ENCODE peak calls at places on chromosomes 1 and 21, in nine cellular contexts. Y, O, X, F, C, M, B, R and I are unnamed samples.

GRCh38 chr1:153697873-153698647 is 19.6 kb downstream of the NPR1 start:
- DNase-seq in X (no peak), F (no peak), O (peak), M (no peak), Y (no peak), R (no peak), B (no peak), C (peak), I (no peak)

GRCh38 chr1:10402729-10403274 is 3.9 kb downstream of the PGD start:
- DNase-seq in M (no peak), B (peak), R (no peak), Y (no peak), O (no peak), X (no peak), C (peak), F (no peak), I (peak)

GRCh38 chr1:180181048-180181447 is 26.4 kb downstream of the QSOX1 start:
- DNase-seq in X (no peak), M (no peak), F (no peak), Y (peak), O (no peak), R (no peak), B (no peak), C (peak), I (peak)

GRCh38 chr1:71986181-71986580 is 296.2 kb downstream of the NEGR1 start:
- DNase-seq in Y (no peak), X (no peak), C (no peak), F (no peak), O (no peak), M (no peak), R (no peak), B (no peak), I (no peak)

GRCh38 chr1:55993608-55994251 is 585.6 kb downstream of the PLPP3 start:
- DNase-seq in X (no peak), O (no peak), R (no peak), C (no peak), F (no peak), M (no peak), Y (no peak), B (no peak), I (no peak)

GRCh38 chr1:210260087-210260486 is 27.5 kb downstream of the SERTAD4 start:
- DNase-seq in O (no peak), Y (no peak), F (no peak), B (no peak), X (no peak), C (no peak), R (no peak), M (no peak), I (no peak)

GRCh38 chr1:44808063-44808937 is at the start of gene BTBD19:
- DNase-seq in M (no peak), C (peak), O (peak), F (peak), R (peak), Y (peak), B (no peak), X (peak), I (no peak)

GRCh38 chr1:244843148-244843978 is 7.9 kb downstream of the COX20 start:
- DNase-seq in M (no peak), X (no peak), Y (no peak), R (no peak), C (no peak), O (no peak), F (no peak), B (no peak), I (no peak)

GRCh38 chr21:20617130-20617529 is 381.1 kb upstream of the NCAM2 start:
- DNase-seq in M (no peak), F (no peak), X (no peak), C (no peak), O (no peak), R (no peak), Y (peak), B (no peak), I (no peak)

GRCh38 chr1:203769505-203770343 is 4.7 kb downstream of the LAX1 start:
- DNase-seq in Y (peak), C (peak), M (no peak), X (no peak), F (peak), R (no peak), B (no peak), O (peak), I (peak)

GRCh38 chr1:168098534-168099313 is 38.0 kb downstream of the GPR161 start:
- DNase-seq in X (no peak), F (no peak), M (no peak), R (no peak), O (no peak), Y (no peak), C (no peak), B (no peak), I (no peak)

GRCh38 chr1:31699341-31699891 is 4.4 kb downstream of the COL16A1 start:
- DNase-seq in X (no peak), C (no peak), Y (no peak), M (no peak), F (no peak), R (peak), B (no peak), O (no peak), I (no peak)

GRCh38 chr1:43975249-43975961 is 645 bp downstream of the ATP6V0B start:
- DNase-seq in Y (peak), O (peak), C (peak), M (no peak), R (peak), X (no peak), B (no peak), F (no peak), I (peak)

GRCh38 chr1:240495652-240496051 is 116.3 kb downstream of the GREM2 start:
- DNase-seq in C (no peak), M (no peak), Y (no peak), O (no peak), R (no peak), F (no peak), X (no peak), B (no peak), I (no peak)

GRCh38 chr1:113616201-113616600 is 143.1 kb downstream of the PHTF1 start:
- DNase-seq in M (no peak), R (no peak), B (no peak), F (no peak), Y (no peak), O (no peak), C (no peak), X (no peak), I (no peak)

GRCh38 chr1:235401251-235401650 is 34.0 kb downstream of the TBCE start:
- DNase-seq in M (no peak), C (no peak), X (no peak), F (peak), B (no peak), O (no peak), Y (no peak), R (no peak), I (no peak)

GRCh38 chr1:204074274-204075115 is 1.6 kb downstream of the SOX13 start:
- DNase-seq in Y (peak), B (no peak), F (no peak), C (peak), R (no peak), O (peak), X (no peak), M (no peak), I (peak)

GRCh38 chr1:204286841-204287387 is 72.8 kb downstream of the PLEKHA6 start:
- DNase-seq in Y (peak), M (peak), X (peak), C (no peak), B (no peak), R (peak), F (no peak), O (no peak), I (peak)

GRCh38 chr1:94929351-94929814 is 2.5 kb upstream of the CNN3 start:
- DNase-seq in B (no peak), X (no peak), M (no peak), R (no peak), O (peak), Y (peak), C (peak), F (no peak), I (no peak)

GRCh38 chr1:54542962-54543539 is 5.0 kb upstream of the ACOT11 start:
- DNase-seq in X (no peak), M (no peak), B (no peak), R (no peak), O (no peak), Y (no peak), F (no peak), C (peak), I (no peak)

GRCh38 chr1:8353386-8353785 is 35.5 kb downstream of the SLC45A1 start:
- DNase-seq in M (no peak), C (no peak), Y (no peak), X (no peak), F (no peak), R (no peak), B (no peak), O (peak), I (no peak)

GRCh38 chr21:38321568-38321967 is 64.8 kb downstream of the KCNJ15 start:
- DNase-seq in F (no peak), R (no peak), C (no peak), O (no peak), M (no peak), Y (no peak), X (no peak), B (no peak), I (no peak)

GRCh38 chr1:13793088-13793730 is 93.2 kb downstream of the PRDM2 start:
- DNase-seq in B (no peak), O (no peak), C (no peak), R (no peak), F (no peak), Y (no peak), M (no peak), X (no peak), I (no peak)

GRCh38 chr1:35500439-35500838 is 56.8 kb downstream of the KIAA0319L start:
- DNase-seq in X (no peak), O (no peak), C (no peak), F (no peak), B (no peak), R (no peak), Y (no peak), M (no peak), I (no peak)

GRCh38 chr1:53552981-53553733 is 94.0 kb downstream of the DMRTB1 start:
- DNase-seq in B (no peak), X (no peak), R (no peak), F (no peak), C (no peak), O (no peak), Y (no peak), M (no peak), I (no peak)

GRCh38 chr1:201448981-201449380 is 20.0 kb downstream of the PHLDA3 start:
- DNase-seq in B (no peak), F (no peak), Y (no peak), R (no peak), C (no peak), O (no peak), X (no peak), M (no peak), I (peak)

GRCh38 chr1:44903261-44903660 is 60.2 kb upstream of the PTCH2 start:
- DNase-seq in M (no peak), C (peak), O (peak), B (no peak), X (no peak), R (no peak), Y (no peak), F (no peak), I (no peak)

GRCh38 chr1:174217787-174218574 is 58.7 kb downstream of the RABGAP1L start:
- DNase-seq in M (no peak), C (peak), Y (peak), F (no peak), R (no peak), X (no peak), B (no peak), O (no peak), I (no peak)